ENCODE peak calls at places on chromosomes 12 and 14, in five cellular contexts. B is gastrocnemius medialis, M is fibroblast of lung, Q is H9, Y is right lobe of liver. J is an unnamed sample.

GRCh38 chr14:93915800-93916199 is 11.3 kb upstream of the FAM181A start:
- DNase-seq in B (no peak), M (no peak), Q (no peak), Y (no peak), J (no peak)

GRCh38 chr14:60163741-60164140 is 1.5 kb downstream of the DHRS7 start:
- DNase-seq in B (no peak), M (no peak), Q (no peak), Y (no peak), J (no peak)

GRCh38 chr12:70609203-70609602 is 28.0 kb downstream of the PTPRB start:
- DNase-seq in B (no peak), M (no peak), Q (no peak), Y (no peak), J (no peak)

GRCh38 chr14:104333903-104334811 is 195.8 kb downstream of the KIF26A start:
- DNase-seq in B (no peak), M (no peak), Q (no peak), Y (no peak), J (no peak)

GRCh38 chr14:91291786-91292405 is 47.4 kb upstream of the GPR68 start:
- DNase-seq in B (no peak), M (no peak), Q (no peak), Y (no peak), J (no peak)

GRCh38 chr14:72318648-72319047 is 386.4 kb downstream of the RGS6 start:
- DNase-seq in B (no peak), M (no peak), Q (no peak), Y (no peak), J (no peak)

GRCh38 chr14:93938766-93939303 is 11.7 kb downstream of the FAM181A start:
- DNase-seq in B (no peak), M (no peak), Q (no peak), Y (no peak), J (no peak)

GRCh38 chr12:7859552-7859951 is 13.2 kb downstream of the SLC2A14 start:
- DNase-seq in B (no peak), M (no peak), Q (no peak), Y (no peak), J (no peak)

GRCh38 chr14:61812347-61813100 is 50.3 kb downstream of the SNAPC1 start:
- DNase-seq in B (no peak), M (no peak), Q (peak; percentile 52), Y (peak; percentile 17), J (no peak)

GRCh38 chr12:11656550-11656949 is 7.1 kb downstream of the ETV6 start:
- DNase-seq in B (no peak), M (no peak), Q (no peak), Y (no peak), J (no peak)
- H3K4me1 ChIP-seq in B (peaks cover 47% of the 10 kb centered on the region), M (no peaks in the 10 kb centered on the region), Q (peaks cover 21% of the 10 kb centered on the region), Y (no peaks in the 10 kb centered on the region), J (peaks cover 36% of the 10 kb centered on the region)

GRCh38 chr14:102979406-102979805 is 56.9 kb downstream of the AMN start:
- DNase-seq in B (no peak), M (no peak), Q (no peak), Y (no peak), J (no peak)
- TF ChIP-seq CTCF in B (no peak), M (no peak), Q (no peak), Y (no peak), J (no peak)

GRCh38 chr14:53147893-53148292 is 5.2 kb downstream of the DDHD1 start:
- DNase-seq in B (no peak), M (no peak), Q (no peak), Y (no peak), J (no peak)
- H3K4me1 ChIP-seq in B (peaks cover 5% of the 10 kb centered on the region), M (peaks cover 4% of the 10 kb centered on the region), Q (no peaks in the 10 kb centered on the region), Y (no peaks in the 10 kb centered on the region), J (peaks cover 8% of the 10 kb centered on the region)

GRCh38 chr12:106736051-106736957 is 38.2 kb upstream of the RIC8B start:
- DNase-seq in B (no peak), M (no peak), Q (no peak), Y (no peak), J (no peak)
- TF ChIP-seq CTCF in B (no peak), M (no peak), Q (no peak), Y (no peak), J (no peak)

GRCh38 chr14:54606631-54607133 is 39.8 kb downstream of the SAMD4A start:
- DNase-seq in B (peak; percentile 78), M (peak; percentile 51), Q (no peak), Y (no peak), J (no peak)

GRCh38 chr14:54614296-54614695 is 47.4 kb downstream of the SAMD4A start:
- DNase-seq in B (no peak), M (no peak), Q (no peak), Y (no peak), J (no peak)

GRCh38 chr14:54609576-54609975 is 42.6 kb downstream of the SAMD4A start:
- DNase-seq in B (no peak), M (no peak), Q (no peak), Y (no peak), J (no peak)

GRCh38 chr14:54606178-54606577 is 39.2 kb downstream of the SAMD4A start:
- DNase-seq in B (peak; percentile 51), M (peak; percentile 27), Q (peak; percentile 60), Y (no peak), J (no peak)

DNA sequence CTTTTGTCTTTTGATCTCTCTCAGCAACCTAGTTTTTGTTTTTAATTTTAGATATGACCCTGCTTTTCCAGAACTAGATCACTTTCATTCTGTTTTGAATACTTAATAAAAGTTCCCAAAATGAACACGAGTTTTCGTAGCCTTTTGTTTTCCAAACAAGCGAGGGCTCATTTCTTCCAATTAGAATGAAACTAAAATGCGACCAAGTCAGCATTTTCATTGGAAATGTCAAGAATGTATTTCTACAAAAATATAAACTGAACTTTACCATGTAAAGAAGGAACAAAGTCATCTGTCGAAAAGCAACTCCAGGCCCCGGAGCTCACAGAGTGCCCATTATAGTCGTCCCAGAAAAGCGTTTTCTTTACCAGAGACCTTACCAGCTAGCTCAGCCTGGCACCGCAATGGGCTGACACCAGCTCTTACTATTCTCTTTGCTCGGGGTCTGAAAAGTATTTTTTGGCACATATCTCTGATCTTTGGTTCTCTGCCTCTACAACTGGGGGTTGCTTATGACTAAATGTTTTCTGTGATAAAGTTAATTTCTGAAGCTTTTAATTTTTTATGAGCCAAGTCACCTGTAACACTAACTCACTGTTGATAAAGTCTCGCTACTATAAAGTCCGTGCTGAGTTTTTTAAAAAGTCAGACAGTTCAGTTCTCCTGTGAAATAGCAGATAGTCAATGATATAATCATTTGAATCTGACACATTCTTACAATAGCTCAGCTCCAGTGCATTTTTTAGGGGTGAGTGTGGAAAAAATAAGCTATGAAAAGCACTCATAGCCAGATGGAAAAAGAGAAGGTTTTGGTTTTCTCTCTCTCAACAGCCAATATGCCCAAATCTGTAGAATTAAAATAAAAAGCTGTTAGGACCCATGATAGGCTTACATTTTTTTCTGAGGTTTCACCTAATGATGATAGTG is 43.4 kb downstream of the SAMD4A start:
- DNase-seq in B (no peak), M (peak; percentile 34), Q (no peak), Y (no peak), J (no peak)
- H3K4me1 ChIP-seq in B (peaks cover 20% of the 10 kb centered on the region), M (peaks cover 26% of the 10 kb centered on the region), Q (no peaks in the 10 kb centered on the region), Y (no peaks in the 10 kb centered on the region), J (no peaks in the 10 kb centered on the region)

GRCh38 chr12:32036477-32037263 is 70.0 kb upstream of the BICD1 start:
- DNase-seq in B (no peak), M (no peak), Q (no peak), Y (no peak), J (no peak)
- TF ChIP-seq CTCF in B (no peak), M (no peak), Q (no peak), Y (no peak), J (no peak)

DNA sequence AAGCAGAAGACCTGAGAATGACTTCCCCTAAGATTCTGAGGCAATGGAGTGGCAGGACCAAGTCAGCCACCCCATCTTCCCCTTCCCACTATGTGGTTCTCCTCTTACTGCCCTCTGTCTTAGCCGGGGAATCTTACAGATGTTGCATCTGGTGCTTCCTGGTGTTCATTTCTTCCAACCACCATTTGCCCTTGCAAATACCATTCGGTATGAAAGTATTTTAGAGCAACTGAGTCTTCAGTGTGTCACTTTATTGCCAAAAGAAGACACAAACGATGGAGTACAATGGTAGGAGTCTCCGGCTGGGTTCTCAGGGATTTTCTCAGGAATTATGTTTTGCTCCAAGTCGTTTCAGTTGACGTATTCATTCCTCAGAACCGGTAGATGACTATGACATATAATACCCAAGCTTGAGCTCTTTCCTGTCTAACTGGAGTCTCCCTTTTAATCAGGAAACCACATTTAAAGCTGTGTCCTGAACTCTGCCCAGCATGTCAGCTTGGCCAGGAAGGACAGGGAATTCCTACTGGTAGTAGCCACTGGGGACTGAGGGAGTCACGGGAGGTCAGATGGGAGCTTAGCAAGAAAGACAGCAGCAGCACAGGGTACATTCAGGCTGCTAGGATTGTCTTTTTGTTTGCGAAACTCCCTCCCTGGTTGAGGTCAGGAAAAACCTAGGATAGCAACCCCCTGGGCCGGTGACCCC is 87.0 kb downstream of the SAMD4A start:
- DNase-seq in B (peak; percentile 77), M (peak; percentile 71), Q (no peak), Y (peak; percentile 30), J (no peak)
- H3K4me1 ChIP-seq in B (peaks cover 73% of the 10 kb centered on the region), M (peaks cover 38% of the 10 kb centered on the region), Q (peaks cover 23% of the 10 kb centered on the region), Y (no peaks in the 10 kb centered on the region), J (peaks cover 5% of the 10 kb centered on the region)

DNA sequence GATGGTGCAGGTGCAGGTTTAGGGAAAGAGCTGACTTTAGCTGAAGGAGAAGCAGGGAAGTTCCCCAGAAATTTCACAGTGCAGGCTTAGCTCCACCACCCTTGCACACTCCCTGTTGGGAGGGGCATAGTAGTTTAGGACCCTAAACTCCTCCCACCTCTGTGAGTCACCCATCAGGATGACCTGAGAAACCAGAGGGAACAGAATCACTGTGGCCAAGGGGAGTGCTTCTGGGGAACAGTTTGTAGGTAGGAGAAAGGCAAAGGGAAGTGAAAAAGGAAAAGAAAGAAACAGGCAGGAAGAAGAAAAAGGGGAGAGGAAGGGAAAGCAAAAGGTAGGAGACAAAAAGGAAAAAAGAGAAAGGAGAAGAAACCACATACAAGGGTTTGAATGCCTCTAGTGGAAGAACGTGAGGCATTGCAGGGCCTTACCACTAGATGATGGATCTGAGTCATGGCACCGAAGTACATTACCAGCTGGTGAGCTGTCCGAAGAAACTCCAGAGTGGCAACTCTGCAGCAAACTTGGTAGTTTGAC is 404.2 kb downstream of the SLC6A15 start:
- DNase-seq in B (no peak), M (peak; percentile 71), Q (peak; percentile 56), Y (no peak), J (no peak)
- TF ChIP-seq CTCF in B (no peak), M (peak; percentile 60), Q (peak; percentile 63), Y (no peak), J (no peak)

GRCh38 chr12:53065975-53066593 is 13.1 kb downstream of the SPRYD3 start:
- DNase-seq in B (peak; percentile 74), M (peak; percentile 88), Q (peak; percentile 80), Y (peak; percentile 79), J (peak; percentile 81)
- H3K4me1 ChIP-seq in B (peaks cover 39% of the 10 kb centered on the region), M (peaks cover 61% of the 10 kb centered on the region), Q (peaks cover 3% of the 10 kb centered on the region), Y (no peaks in the 10 kb centered on the region), J (peaks cover 15% of the 10 kb centered on the region)

GRCh38 chr12:113861708-113862312 is 104.3 kb downstream of the RBM19 start:
- DNase-seq in B (no peak), M (no peak), Q (no peak), Y (no peak), J (no peak)
- TF ChIP-seq CTCF in B (no peak), M (no peak), Q (no peak), Y (no peak), J (no peak)

J was measured in pancreas.